ENCODE peak calls at places on chromosome 10, in five cellular contexts. R is HepG2, M is GM12878, B is H1, T is K562. O is an unnamed sample.

GRCh38 chr10:84665883-84666463 is 337.6 kb downstream of the CCSER2 start:
- DNase-seq in R (peak; percentile 37), M (no peak), B (peak; percentile 61), T (peak; percentile 71), O (peak; percentile 88)

GRCh38 chr10:12448729-12449391 is 99.5 kb downstream of the CAMK1D start:
- DNase-seq in R (no peak), M (peak; percentile 59), B (no peak), T (peak; percentile 15), O (no peak)

GRCh38 chr10:109894516-109894915 is 28.8 kb downstream of the XPNPEP1 start:
- DNase-seq in R (no peak), M (no peak), B (no peak), T (no peak), O (no peak)

GRCh38 chr10:103125323-103126267 is 67.5 kb downstream of the NT5C2 start:
- DNase-seq in R (no peak), M (peak; percentile 87), B (no peak), T (peak; percentile 33), O (no peak)

GRCh38 chr10:85641479-85641967 is 725.1 kb downstream of the GRID1 start:
- DNase-seq in R (no peak), M (no peak), B (no peak), T (no peak), O (no peak)

GRCh38 chr10:125134483-125134848 is 25.9 kb downstream of the CTBP2 start:
- DNase-seq in R (no peak), M (no peak), B (no peak), T (no peak), O (no peak)

GRCh38 chr10:101695404-101695732 is 398 bp upstream of the FBXW4 start:
- DNase-seq in R (no peak), M (no peak), B (no peak), T (peak; percentile 18), O (no peak)

GRCh38 chr10:48879476-48879875 is 60.2 kb downstream of the LRRC18 start:
- DNase-seq in R (no peak), M (no peak), B (no peak), T (no peak), O (no peak)

GRCh38 chr10:89556590-89556989 is 21.2 kb upstream of the SLC16A12 start:
- DNase-seq in R (no peak), M (no peak), B (no peak), T (no peak), O (no peak)

GRCh38 chr10:83122336-83122735 is 1017.0 kb upstream of the GHITM start:
- DNase-seq in R (no peak), M (no peak), B (no peak), T (no peak), O (no peak)

GRCh38 chr10:67837519-67838314 is at the start of gene DNAJC12:
- DNase-seq in R (peak; percentile 74), M (no peak), B (no peak), T (peak; percentile 83), O (peak; percentile 65)

GRCh38 chr10:123583639-123584418 is 82.3 kb upstream of the GPR26 start:
- DNase-seq in R (peak; percentile 34), M (no peak), B (peak; percentile 57), T (peak; percentile 55), O (peak; percentile 97)

GRCh38 chr10:23198940-23199767 is 7.0 kb downstream of the PTF1A start:
- DNase-seq in R (peak; percentile 6), M (no peak), B (no peak), T (no peak), O (peak; percentile 79)

GRCh38 chr10:31769564-31769963 is 159.1 kb downstream of the ARHGAP12 start:
- DNase-seq in R (no peak), M (no peak), B (no peak), T (no peak), O (no peak)

GRCh38 chr10:36202861-36203260 is 560.8 kb upstream of the FZD8 start:
- DNase-seq in R (no peak), M (no peak), B (no peak), T (no peak), O (no peak)

GRCh38 chr10:67256984-67257383 is 331.1 kb downstream of the LRRTM3 start:
- DNase-seq in R (no peak), M (no peak), B (no peak), T (no peak), O (no peak)

GRCh38 chr10:21524526-21525366 is 736 bp downstream of the SKIDA1 start:
- DNase-seq in R (peak; percentile 61), M (no peak), B (no peak), T (peak; percentile 47), O (peak; percentile 49)

GRCh38 chr10:102675151-102675886 is 31.0 kb downstream of the TRIM8 start:
- DNase-seq in R (no peak), M (no peak), B (no peak), T (no peak), O (no peak)

GRCh38 chr10:26391701-26392695 is 46.1 kb upstream of the APBB1IP start:
- DNase-seq in R (no peak), M (no peak), B (no peak), T (no peak), O (peak; percentile 66)

GRCh38 chr10:20407421-20407820 is 489.7 kb downstream of the NEBL start:
- DNase-seq in R (no peak), M (no peak), B (no peak), T (no peak), O (no peak)

GRCh38 chr10:52115823-52116222 is 198.3 kb upstream of the DKK1 start:
- DNase-seq in R (no peak), M (no peak), B (no peak), T (no peak), O (no peak)

GRCh38 chr10:12505683-12506082 is 156.3 kb downstream of the CAMK1D start:
- DNase-seq in R (no peak), M (no peak), B (no peak), T (no peak), O (no peak)

GRCh38 chr10:34771106-34771505 is 44.0 kb downstream of the PARD3 start:
- DNase-seq in R (no peak), M (no peak), B (no peak), T (no peak), O (no peak)

GRCh38 chr10:63757067-63757466 is 235.9 kb downstream of the REEP3 start:
- DNase-seq in R (no peak), M (no peak), B (no peak), T (no peak), O (no peak)

GRCh38 chr10:24849537-24850299 is 102.7 kb downstream of the PRTFDC1 start:
- DNase-seq in R (no peak), M (no peak), B (no peak), T (no peak), O (peak; percentile 17)

GRCh38 chr10:95517536-95518454 is 43.4 kb downstream of the SORBS1 start:
- DNase-seq in R (peak; percentile 70), M (no peak), B (no peak), T (peak; percentile 75), O (no peak)

GRCh38 chr10:50937230-50937907 is 51.9 kb upstream of the A1CF start:
- DNase-seq in R (peak; percentile 24), M (no peak), B (no peak), T (peak; percentile 32), O (peak; percentile 71)

GRCh38 chr10:48251525-48252353 is 22.8 kb downstream of the FRMPD2 start:
- DNase-seq in R (no peak), M (no peak), B (no peak), T (no peak), O (peak; percentile 22)

GRCh38 chr10:122163182-122164027 is 107.7 kb upstream of the BTBD16 start:
- DNase-seq in R (no peak), M (no peak), B (peak; percentile 84), T (no peak), O (peak; percentile 96)

GRCh38 chr10:124935946-124936345 is 6.0 kb upstream of the ZRANB1 start:
- DNase-seq in R (no peak), M (no peak), B (no peak), T (no peak), O (no peak)

GRCh38 chr10:73742454-73742734 is 1.8 kb upstream of the SEC24C start:
- DNase-seq in R (no peak), M (no peak), B (no peak), T (peak; percentile 19), O (no peak)

GRCh38 chr10:10271639-10272192 is 746.0 kb upstream of the CELF2 start:
- DNase-seq in R (no peak), M (no peak), B (no peak), T (no peak), O (no peak)

GRCh38 chr10:52653510-52653909 is 119.1 kb downstream of the MBL2 start:
- DNase-seq in R (no peak), M (no peak), B (no peak), T (no peak), O (no peak)

GRCh38 chr10:184911-185310 is 49.7 kb downstream of the ZMYND11 start:
- DNase-seq in R (no peak), M (no peak), B (no peak), T (no peak), O (no peak)

DNA sequence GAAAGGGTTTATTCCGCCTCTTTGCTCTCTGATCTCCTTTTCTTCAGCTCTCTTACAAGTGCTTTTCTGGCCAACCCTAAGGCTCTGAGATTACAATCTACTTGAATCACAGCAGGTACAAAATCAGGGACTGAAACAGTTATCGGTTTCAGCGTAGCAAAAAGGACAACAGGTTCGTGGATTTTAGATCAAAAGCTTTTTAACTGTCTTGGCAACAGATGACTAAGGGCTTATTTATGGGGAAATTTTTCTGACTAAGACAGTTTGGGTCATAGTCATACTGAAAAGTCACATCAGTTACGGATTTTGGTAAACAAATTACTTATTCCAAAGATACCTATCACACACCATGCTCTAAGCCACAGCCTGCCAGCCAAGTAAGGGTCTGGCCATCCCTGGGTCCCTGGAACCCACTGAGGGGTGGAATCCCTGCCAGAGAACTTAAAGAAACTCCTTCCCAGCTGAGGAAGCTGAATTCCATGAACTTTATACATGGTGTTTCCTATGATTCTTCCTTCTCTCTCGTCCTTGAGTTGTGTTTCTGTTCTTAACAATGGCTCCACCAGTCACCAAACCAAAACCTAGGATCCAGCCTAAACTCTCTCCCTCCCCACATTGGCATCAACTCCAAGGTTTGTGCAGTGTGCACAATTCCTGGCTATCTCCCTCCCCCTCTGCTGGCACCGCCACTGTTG is 169.3 kb downstream of the FAM107B start:
- DNase-seq in R (peak; percentile 44), M (peak; percentile 87), B (no peak), T (no peak), O (peak; percentile 14)
- H2AFZ ChIP-seq in R (no peak overlapping the region), M (no peak overlapping the region), B (no peak overlapping the region), T (no peak overlapping the region), O (no peak overlapping the region)

GRCh38 chr10:97081621-97082235 is 104.0 kb downstream of the SLIT1 start:
- DNase-seq in R (peak; percentile 30), M (no peak), B (peak; percentile 63), T (peak; percentile 74), O (peak; percentile 93)
- TF ChIP-seq CREB1 in R (no peak), M (no peak), B (no peak), T (no peak), O (peak; percentile 32)

GRCh38 chr10:132684164-132684891 is 101.6 kb downstream of the NKX6-2 start:
- DNase-seq in R (no peak), M (peak; percentile 30), B (no peak), T (peak; percentile 23), O (no peak)
- H3K4me3 ChIP-seq in R (no peak overlapping the region), M (no peak overlapping the region), B (no peak overlapping the region), T (no peak overlapping the region), O (no peak overlapping the region)

DNA sequence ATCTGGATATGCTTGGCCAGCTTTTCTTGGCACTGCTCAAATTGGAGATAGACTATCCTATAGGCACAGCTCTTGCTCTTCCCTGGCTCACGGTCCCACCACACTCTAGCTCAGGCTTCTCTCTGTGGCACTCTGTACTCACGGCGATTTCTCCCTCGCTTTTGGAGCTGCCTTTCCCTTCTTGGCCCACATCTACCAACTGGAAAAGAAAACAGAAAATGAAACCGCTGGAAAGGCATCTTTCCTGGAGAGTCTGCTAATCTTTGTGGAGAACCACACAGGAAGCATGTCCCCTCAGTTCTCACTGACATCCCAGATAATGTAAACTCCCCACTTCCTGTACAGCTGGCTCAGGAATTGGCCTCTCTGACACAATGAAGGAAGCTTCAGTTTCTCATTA is 210.0 kb downstream of the JCAD start:
- DNase-seq in R (no peak), M (no peak), B (no peak), T (no peak), O (no peak)
- H2AFZ ChIP-seq in R (no peak overlapping the region), M (no peak overlapping the region), B (peak overlapping the region; percentile 65), T (no peak overlapping the region), O (no peak overlapping the region)